ENCODE peak calls at places on chromosomes 11 and 22, in nine cellular contexts. N is H1, U is ovary, E is body of pancreas, F is neural progenitor cell, S is cardiac muscle cell, C is OCI-LY7, W is right lobe of liver, A is suprapubic skin. K is an unnamed sample. For H3K4me1, the result is how much of the 10 kb centered on the place peaks cover.

GRCh38 chr11:46976182-46976854 is 39.8 kb downstream of the CSTPP1 start:
- DNase-seq in N (no peak), U (no peak), E (no peak), F (no peak), S (no peak), C (no peak), W (no peak), A (no peak), K (no peak)

GRCh38 chr11:123822022-123822421 is 15.9 kb upstream of the OR6M1 start:
- DNase-seq in N (no peak), U (no peak), E (no peak), F (no peak), S (no peak), C (no peak), W (peak), A (no peak), K (no peak)

GRCh38 chr11:119108151-119108856 is 1.2 kb downstream of the C2CD2L start:
- DNase-seq in N (peak), U (no peak), E (peak), F (peak), S (peak), C (peak), W (no peak), A (no peak), K (peak)

GRCh38 chr11:3014314-3014938 is 22.3 kb upstream of the NAP1L4 start:
- DNase-seq in N (no peak), U (no peak), E (no peak), F (no peak), S (no peak), C (no peak), W (peak), A (no peak), K (peak)

GRCh38 chr22:42217019-42217751 is 53.3 kb downstream of the TCF20 start:
- DNase-seq in N (no peak), U (no peak), E (no peak), F (no peak), S (no peak), C (no peak), W (no peak), A (no peak), K (no peak)

GRCh38 chr22:49295851-49296560 is 531.7 kb downstream of the BRD1 start:
- DNase-seq in N (peak), U (no peak), E (no peak), F (no peak), S (no peak), C (no peak), W (no peak), A (no peak), K (peak)

GRCh38 chr11:86571273-86571948 is 101.0 kb downstream of the ME3 start:
- DNase-seq in N (peak), U (no peak), E (no peak), F (peak), S (peak), C (no peak), W (peak), A (no peak), K (no peak)

GRCh38 chr11:33258631-33259184 is 1.5 kb downstream of the HIPK3 start:
- DNase-seq in N (no peak), U (no peak), E (no peak), F (no peak), S (peak), C (peak), W (no peak), A (no peak), K (no peak)

GRCh38 chr11:13335319-13335718 is 57.7 kb downstream of the BMAL1 start:
- DNase-seq in N (peak), U (peak), E (peak), F (peak), S (peak), C (peak), W (peak), A (no peak), K (no peak)

GRCh38 chr22:25839755-25840154 is 97.8 kb downstream of the MYO18B start:
- DNase-seq in N (peak), U (no peak), E (no peak), F (no peak), S (no peak), C (no peak), W (no peak), A (no peak), K (no peak)

GRCh38 chr11:88231894-88232482 is 56.7 kb upstream of the RAB38 start:
- DNase-seq in N (no peak), U (no peak), E (no peak), F (peak), S (peak), C (peak), W (no peak), A (no peak), K (no peak)

GRCh38 chr11:2465201-2466068 is 20.6 kb downstream of the KCNQ1 start:
- DNase-seq in N (no peak), U (no peak), E (peak), F (no peak), S (no peak), C (no peak), W (no peak), A (no peak), K (peak)

GRCh38 chr11:17719028-17719939 is at the start of gene MYOD1:
- DNase-seq in N (peak), U (no peak), E (no peak), F (peak), S (no peak), C (no peak), W (no peak), A (no peak), K (no peak)

GRCh38 chr22:24059121-24059520 is 48.0 kb downstream of the CABIN1 start:
- DNase-seq in N (no peak), U (no peak), E (no peak), F (no peak), S (peak), C (no peak), W (no peak), A (no peak), K (no peak)

GRCh38 chr11:113628912-113629311 is 77.2 kb downstream of the TMPRSS5 start:
- DNase-seq in N (peak), U (no peak), E (peak), F (peak), S (no peak), C (no peak), W (no peak), A (no peak), K (no peak)

GRCh38 chr22:50551160-50551752 is 5.6 kb downstream of the KLHDC7B start:
- DNase-seq in N (no peak), U (no peak), E (no peak), F (no peak), S (no peak), C (no peak), W (no peak), A (no peak), K (peak)

GRCh38 chr11:118908931-118909618 is 16.7 kb downstream of the BCL9L start:
- DNase-seq in N (peak), U (peak), E (peak), F (peak), S (peak), C (no peak), W (no peak), A (peak), K (peak)

GRCh38 chr11:118306556-118306955 is 2.0 kb downstream of the CD3E start:
- DNase-seq in N (no peak), U (no peak), E (no peak), F (no peak), S (peak), C (no peak), W (no peak), A (no peak), K (no peak)

GRCh38 chr11:30395751-30396150 is 72.8 kb downstream of the ARL14EP start:
- DNase-seq in N (no peak), U (no peak), E (no peak), F (no peak), S (no peak), C (no peak), W (no peak), A (no peak), K (no peak)

GRCh38 chr11:96112192-96113099 is 188.5 kb upstream of the MTMR2 start:
- DNase-seq in N (no peak), U (no peak), E (no peak), F (no peak), S (peak), C (no peak), W (no peak), A (no peak), K (no peak)

GRCh38 chr11:14742849-14743248 is 99.2 kb downstream of the PDE3B start:
- DNase-seq in N (no peak), U (no peak), E (no peak), F (no peak), S (no peak), C (no peak), W (no peak), A (no peak), K (no peak)

GRCh38 chr11:59053387-59053786 is 32.7 kb upstream of the GLYATL1B start:
- DNase-seq in N (peak), U (peak), E (peak), F (peak), S (peak), C (peak), W (peak), A (peak), K (peak)

GRCh38 chr22:30036656-30037055 is 43.6 kb upstream of the HORMAD2 start:
- DNase-seq in N (no peak), U (no peak), E (no peak), F (no peak), S (no peak), C (no peak), W (no peak), A (no peak), K (no peak)

GRCh38 chr11:7490054-7490453 is 4.7 kb downstream of the OLFML1 start:
- DNase-seq in N (no peak), U (no peak), E (no peak), F (no peak), S (peak), C (no peak), W (no peak), A (no peak), K (no peak)

GRCh38 chr22:47918936-47919505 is 1156.6 kb downstream of the TBC1D22A start:
- DNase-seq in N (no peak), U (no peak), E (no peak), F (peak), S (no peak), C (peak), W (no peak), A (no peak), K (no peak)

GRCh38 chr11:83257638-83258229 is 28.4 kb downstream of the CCDC90B start:
- DNase-seq in N (no peak), U (no peak), E (no peak), F (no peak), S (peak), C (no peak), W (no peak), A (no peak), K (no peak)

DNA sequence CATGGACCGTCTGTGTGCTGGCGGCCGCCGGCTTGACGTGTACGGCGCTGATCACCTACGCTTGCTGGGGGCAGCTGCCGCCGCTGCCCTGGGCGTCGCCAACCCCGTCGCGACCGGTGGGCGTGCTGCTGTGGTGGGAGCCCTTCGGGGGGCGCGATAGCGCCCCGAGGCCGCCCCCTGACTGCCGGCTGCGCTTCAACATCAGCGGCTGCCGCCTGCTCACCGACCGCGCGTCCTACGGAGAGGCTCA is 786 bp downstream of the FUT4 start:
- DNase-seq in N (no peak), U (no peak), E (peak), F (no peak), S (no peak), C (no peak), W (no peak), A (no peak), K (no peak)
- H3K4me1 ChIP-seq in N (under half), U (under half), E (under half), F (under half), S (under half), C (under half), W (under half), A (half or more), K (half or more)

DNA sequence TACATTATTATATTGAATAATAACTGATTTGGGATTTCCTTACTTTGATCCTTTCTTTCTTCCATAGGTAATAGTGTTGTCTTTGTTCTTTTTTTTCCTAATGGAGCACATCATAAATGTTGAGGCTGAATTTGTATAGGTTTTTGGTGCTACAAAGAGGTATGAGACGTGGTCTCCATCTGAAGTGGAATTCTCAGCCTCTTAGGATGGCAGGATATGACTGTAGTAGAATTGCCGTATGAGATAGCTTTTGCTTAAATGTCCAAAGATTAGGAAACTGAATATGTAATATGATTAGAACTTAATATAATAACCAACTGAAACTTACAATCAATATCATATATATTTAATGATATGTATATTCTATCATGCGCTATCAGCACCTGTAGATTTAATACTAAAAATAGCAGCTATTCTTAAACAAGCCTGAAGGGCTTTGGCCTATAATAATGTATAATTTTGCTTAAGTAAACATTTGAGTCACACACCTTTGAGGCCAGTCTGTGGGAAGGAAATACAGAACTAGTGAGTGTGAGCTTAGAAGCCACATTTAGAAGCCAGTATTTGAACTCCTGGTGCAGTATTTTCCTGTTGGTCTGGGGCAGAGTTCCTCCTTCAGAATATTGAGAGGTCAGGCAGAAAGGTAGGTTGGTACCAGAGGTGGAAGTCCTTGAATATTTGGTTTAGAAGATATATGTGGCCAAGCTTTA is 62.6 kb downstream of the SWAP70 start:
- DNase-seq in N (no peak), U (no peak), E (no peak), F (no peak), S (peak), C (no peak), W (no peak), A (no peak), K (no peak)
- TF ChIP-seq CTCF in N (no peak), U (no peak), E (no peak), F (no peak), S (no peak), C (no peak), W (no peak), A (no peak), K (no peak)

GRCh38 chr11:11580831-11581492 is 40.8 kb downstream of the GALNT18 start:
- DNase-seq in N (peak), U (no peak), E (no peak), F (no peak), S (no peak), C (no peak), W (no peak), A (no peak), K (no peak)
- H3K4me1 ChIP-seq in N (under half), U (under half), E (under half), F (under half), S (under half), C (under half), W (under half), A (under half), K (under half)

GRCh38 chr11:8745431-8745986 is 62.9 kb downstream of the RPL27A start:
- DNase-seq in N (no peak), U (no peak), E (no peak), F (no peak), S (no peak), C (no peak), W (no peak), A (no peak), K (no peak)
- TF ChIP-seq CTCF in N (no peak), U (no peak), E (no peak), F (no peak), S (no peak), C (no peak), W (no peak), A (no peak), K (no peak)

GRCh38 chr22:31250740-31251330 is 38.7 kb downstream of the LIMK2 start:
- DNase-seq in N (no peak), U (no peak), E (no peak), F (no peak), S (peak), C (no peak), W (no peak), A (no peak), K (no peak)

GRCh38 chr22:31246687-31247086 is 34.6 kb downstream of the LIMK2 start:
- DNase-seq in N (no peak), U (no peak), E (no peak), F (no peak), S (no peak), C (no peak), W (no peak), A (no peak), K (no peak)

GRCh38 chr22:31247726-31248125 is 35.6 kb downstream of the LIMK2 start:
- DNase-seq in N (no peak), U (no peak), E (no peak), F (peak), S (no peak), C (no peak), W (no peak), A (no peak), K (no peak)

GRCh38 chr22:31248965-31249940 is 37.2 kb downstream of the LIMK2 start:
- DNase-seq in N (no peak), U (peak), E (no peak), F (no peak), S (peak), C (no peak), W (no peak), A (no peak), K (no peak)

GRCh38 chr22:31248138-31248745 is 36.1 kb downstream of the LIMK2 start:
- DNase-seq in N (peak), U (peak), E (peak), F (peak), S (peak), C (peak), W (no peak), A (peak), K (peak)
- H3K4me1 ChIP-seq in N (under half), U (under half), E (half or more), F (under half), S (under half), C (under half), W (under half), A (half or more), K (under half)

DNA sequence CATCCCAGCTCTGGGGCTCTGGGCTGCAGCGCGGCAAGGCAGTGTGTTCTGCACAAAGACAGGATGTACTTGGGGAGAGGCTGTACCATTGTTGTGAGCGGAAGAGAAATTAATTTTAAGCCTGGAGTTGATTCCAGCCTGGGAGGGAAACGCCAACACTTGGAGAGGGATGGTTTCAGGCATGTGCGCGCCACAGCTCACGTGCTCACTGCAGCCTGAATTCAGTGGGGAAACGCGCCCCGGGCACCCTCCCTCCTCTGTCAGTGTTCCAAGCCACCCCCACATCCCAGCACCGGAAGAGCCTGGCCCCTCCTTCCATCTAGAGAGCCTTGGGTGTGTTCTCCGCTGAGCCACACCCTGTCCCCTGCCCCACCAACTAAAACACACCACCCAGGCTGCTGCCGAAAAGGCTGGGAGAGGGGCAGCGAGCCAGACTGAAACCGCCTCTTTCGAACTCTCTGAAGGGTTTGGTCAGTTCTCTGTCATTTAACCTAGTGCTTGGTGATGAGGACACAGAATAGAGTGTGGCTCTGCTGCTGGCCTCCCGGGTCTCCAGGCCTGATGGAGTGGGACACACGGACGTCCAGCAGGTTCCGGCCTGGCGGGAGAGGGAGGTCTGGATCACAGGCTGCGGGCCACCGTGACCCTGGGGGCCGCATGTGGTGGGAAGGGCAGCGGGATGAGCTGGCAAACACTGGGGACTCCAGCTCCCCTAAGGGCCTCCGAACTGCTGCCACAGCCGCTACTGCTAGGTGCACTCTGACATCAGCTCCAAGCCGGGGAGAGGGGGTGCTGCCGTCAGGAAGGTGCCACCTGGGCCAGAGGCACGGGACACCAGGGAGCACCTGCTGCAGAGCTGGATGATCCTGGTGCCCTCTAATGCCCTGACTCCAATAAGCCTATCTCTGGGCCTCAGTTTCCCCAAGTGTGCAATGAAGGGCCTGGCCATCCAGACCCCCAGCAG is 230.8 kb downstream of the CTTN start:
- DNase-seq in N (no peak), U (no peak), E (no peak), F (no peak), S (peak), C (no peak), W (no peak), A (no peak), K (no peak)
- TF ChIP-seq CTCF in N (no peak), U (no peak), E (no peak), F (no peak), S (no peak), C (no peak), W (no peak), A (no peak), K (no peak)

DNA sequence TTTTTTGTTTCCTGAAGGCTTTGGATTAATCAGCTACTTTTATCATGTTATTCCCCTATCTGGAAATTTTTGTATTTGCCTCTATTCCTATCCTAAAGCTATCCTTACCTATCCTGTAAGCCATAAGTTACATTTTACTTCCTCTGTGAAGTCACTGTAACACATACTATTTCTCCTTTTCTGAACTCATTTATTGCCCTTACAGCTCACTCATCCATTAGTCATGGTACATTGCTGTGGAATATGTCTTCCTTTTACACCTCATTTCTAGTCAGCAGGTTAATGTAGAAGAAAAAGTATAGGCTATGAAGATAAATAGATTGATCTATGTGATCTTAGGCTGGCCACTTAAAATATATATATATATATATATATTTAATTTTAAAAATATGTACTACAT is 28.0 kb downstream of the SWAP70 start:
- DNase-seq in N (no peak), U (no peak), E (no peak), F (no peak), S (no peak), C (no peak), W (no peak), A (no peak), K (no peak)
- H3K4me1 ChIP-seq in N (under half), U (under half), E (under half), F (under half), S (under half), C (half or more), W (under half), A (half or more), K (half or more)